ENCODE peak calls at places on chromosomes 1 and 21, in seven cellular contexts. One of them, this sample, is unnamed.

GRCh38 chr1:228691926-228692325 is 43.4 kb upstream of the RHOU start:
- DNase-seq in activated CD4-positive, CD25-positive, alpha-beta regulatory T cell treated with anti-CD3 and anti-CD28 coated beads, Interleukin-2, amount 50 U/mL, for 72 hours: no peak
- DNase-seq in fibroblast of the conjunctiva: peak; percentile 24
- DNase-seq in effector memory CD4-positive, alpha-beta T cell: no peak
- DNase-seq in Peyer's patch: no peak
- DNase-seq in hepatic stellate cell: no peak
- DNase-seq in GM10248: peak; percentile 35
- DNase-seq in this sample: no peak

GRCh38 chr1:112533029-112533428 is 24.3 kb downstream of the WNT2B start:
- DNase-seq in activated CD4-positive, CD25-positive, alpha-beta regulatory T cell treated with anti-CD3 and anti-CD28 coated beads, Interleukin-2, amount 50 U/mL, for 72 hours: no peak
- DNase-seq in fibroblast of the conjunctiva: peak; percentile 49
- DNase-seq in effector memory CD4-positive, alpha-beta T cell: no peak
- DNase-seq in Peyer's patch: no peak
- DNase-seq in hepatic stellate cell: peak; percentile 43
- DNase-seq in GM10248: no peak
- DNase-seq in this sample: no peak

GRCh38 chr1:169312084-169312954 is 55.3 kb downstream of the NME7 start:
- DNase-seq in activated CD4-positive, CD25-positive, alpha-beta regulatory T cell treated with anti-CD3 and anti-CD28 coated beads, Interleukin-2, amount 50 U/mL, for 72 hours: peak; percentile 36
- DNase-seq in fibroblast of the conjunctiva: peak; percentile 68
- DNase-seq in effector memory CD4-positive, alpha-beta T cell: peak; percentile 6
- DNase-seq in Peyer's patch: no peak
- DNase-seq in hepatic stellate cell: peak; percentile 64
- DNase-seq in GM10248: peak; percentile 10
- DNase-seq in this sample: no peak

GRCh38 chr1:46798820-46799219 is at the start of gene CYP4B1:
- DNase-seq in activated CD4-positive, CD25-positive, alpha-beta regulatory T cell treated with anti-CD3 and anti-CD28 coated beads, Interleukin-2, amount 50 U/mL, for 72 hours: no peak
- DNase-seq in fibroblast of the conjunctiva: no peak
- DNase-seq in effector memory CD4-positive, alpha-beta T cell: no peak
- DNase-seq in Peyer's patch: no peak
- DNase-seq in hepatic stellate cell: no peak
- DNase-seq in GM10248: no peak
- DNase-seq in this sample: peak; percentile 95

GRCh38 chr21:27582946-27583270 is 616.0 kb upstream of the ADAMTS5 start:
- DNase-seq in activated CD4-positive, CD25-positive, alpha-beta regulatory T cell treated with anti-CD3 and anti-CD28 coated beads, Interleukin-2, amount 50 U/mL, for 72 hours: no peak
- DNase-seq in fibroblast of the conjunctiva: no peak
- DNase-seq in effector memory CD4-positive, alpha-beta T cell: no peak
- DNase-seq in Peyer's patch: no peak
- DNase-seq in hepatic stellate cell: no peak
- DNase-seq in GM10248: no peak
- DNase-seq in this sample: no peak

GRCh38 chr21:39854572-39854971 is 12.7 kb upstream of the PCP4 start:
- DNase-seq in activated CD4-positive, CD25-positive, alpha-beta regulatory T cell treated with anti-CD3 and anti-CD28 coated beads, Interleukin-2, amount 50 U/mL, for 72 hours: no peak
- DNase-seq in fibroblast of the conjunctiva: no peak
- DNase-seq in effector memory CD4-positive, alpha-beta T cell: no peak
- DNase-seq in Peyer's patch: no peak
- DNase-seq in hepatic stellate cell: no peak
- DNase-seq in GM10248: no peak
- DNase-seq in this sample: no peak

GRCh38 chr1:18064564-18064963 is 43.0 kb upstream of the IGSF21 start:
- DNase-seq in activated CD4-positive, CD25-positive, alpha-beta regulatory T cell treated with anti-CD3 and anti-CD28 coated beads, Interleukin-2, amount 50 U/mL, for 72 hours: no peak
- DNase-seq in fibroblast of the conjunctiva: no peak
- DNase-seq in effector memory CD4-positive, alpha-beta T cell: no peak
- DNase-seq in Peyer's patch: no peak
- DNase-seq in hepatic stellate cell: no peak
- DNase-seq in GM10248: no peak
- DNase-seq in this sample: no peak

GRCh38 chr1:93827128-93827527 is 51.9 kb downstream of the DNTTIP2 start:
- DNase-seq in activated CD4-positive, CD25-positive, alpha-beta regulatory T cell treated with anti-CD3 and anti-CD28 coated beads, Interleukin-2, amount 50 U/mL, for 72 hours: no peak
- DNase-seq in fibroblast of the conjunctiva: peak; percentile 26
- DNase-seq in effector memory CD4-positive, alpha-beta T cell: no peak
- DNase-seq in Peyer's patch: no peak
- DNase-seq in hepatic stellate cell: no peak
- DNase-seq in GM10248: no peak
- DNase-seq in this sample: no peak